ENCODE peak calls at places on chromosomes 2 and 18, in ten cellular contexts. P, T, C, Y, I, E, R, D, X and K are unnamed samples.
A peak's percentile ranks its signal among the peaks of the same experiment; 100 is the strongest.

GRCh38 chr2:105887246-105887645 is 142.5 kb downstream of the NCK2 start:
- DNase-seq in P (no peak), T (no peak), C (no peak), Y (no peak), I (no peak), E (peak; percentile 18), R (no peak), D (no peak), X (peak; percentile 15), K (no peak)

GRCh38 chr18:79705272-79705671 is 25.7 kb downstream of the CTDP1 start:
- DNase-seq in P (no peak), T (no peak), C (no peak), Y (no peak), I (no peak), E (no peak), R (no peak), D (no peak), X (no peak), K (no peak)

GRCh38 chr2:10675126-10675525 is 14.6 kb downstream of the NOL10 start:
- DNase-seq in P (no peak), T (no peak), C (no peak), Y (no peak), I (no peak), E (no peak), R (no peak), D (no peak), X (no peak), K (no peak)

GRCh38 chr2:121890041-121890440 is 134.6 kb downstream of the TSN start:
- DNase-seq in P (no peak), T (no peak), C (no peak), Y (no peak), I (no peak), E (no peak), R (no peak), D (no peak), X (no peak), K (no peak)

GRCh38 chr2:102049756-102050443 is 58.1 kb downstream of the IL1R2 start:
- DNase-seq in P (no peak), T (no peak), C (no peak), Y (no peak), I (no peak), E (no peak), R (peak; percentile 81), D (no peak), X (peak; percentile 95), K (peak; percentile 63)

GRCh38 chr2:11169333-11169732 is 14.1 kb downstream of the SLC66A3 start:
- DNase-seq in P (no peak), T (no peak), C (no peak), Y (no peak), I (no peak), E (no peak), R (no peak), D (no peak), X (no peak), K (no peak)

GRCh38 chr2:232800166-232800565 is 23.8 kb upstream of the KCNJ13 start:
- DNase-seq in P (no peak), T (no peak), C (no peak), Y (no peak), I (no peak), E (no peak), R (no peak), D (no peak), X (no peak), K (no peak)

GRCh38 chr2:214320211-214320610 is 90.6 kb upstream of the VWC2L start:
- DNase-seq in P (no peak), T (no peak), C (no peak), Y (no peak), I (no peak), E (no peak), R (no peak), D (no peak), X (no peak), K (no peak)

GRCh38 chr2:25673170-25674002 is at the start of gene DTNB:
- DNase-seq in P (peak; percentile 76), T (peak; percentile 88), C (peak; percentile 65), Y (peak; percentile 21), I (peak; percentile 88), E (peak; percentile 88), R (peak; percentile 44), D (peak; percentile 94), X (peak; percentile 34), K (peak; percentile 83)

GRCh38 chr2:225274751-225275150 is 124.8 kb upstream of the NYAP2 start:
- DNase-seq in P (no peak), T (peak; percentile 93), C (no peak), Y (peak; percentile 72), I (no peak), E (peak; percentile 27), R (peak; percentile 1), D (no peak), X (peak; percentile 57), K (no peak)

GRCh38 chr2:6922201-6922656 is 5.0 kb downstream of the RNF144A start:
- DNase-seq in P (no peak), T (no peak), C (no peak), Y (no peak), I (no peak), E (peak; percentile 62), R (no peak), D (no peak), X (no peak), K (no peak)

GRCh38 chr18:35972197-35973000 is at the start of gene RMP24:
- DNase-seq in P (peak; percentile 99), T (peak; percentile 100), C (peak; percentile 91), Y (peak; percentile 90), I (peak; percentile 95), E (peak; percentile 94), R (peak; percentile 93), D (peak; percentile 92), X (peak; percentile 96), K (peak; percentile 94)

GRCh38 chr2:164764996-164765395 is 76.6 kb downstream of the COBLL1 start:
- DNase-seq in P (no peak), T (no peak), C (no peak), Y (no peak), I (no peak), E (no peak), R (peak; percentile 21), D (no peak), X (peak; percentile 49), K (no peak)

GRCh38 chr2:174603280-174603679 is 5.7 kb upstream of the WIPF1 start:
- DNase-seq in P (peak; percentile 62), T (peak; percentile 49), C (no peak), Y (peak; percentile 72), I (peak; percentile 50), E (peak; percentile 44), R (peak; percentile 81), D (no peak), X (peak; percentile 88), K (peak; percentile 46)

GRCh38 chr2:101463885-101464653 is 10.8 kb downstream of the RFX8 start:
- DNase-seq in P (no peak), T (no peak), C (no peak), Y (peak; percentile 88), I (no peak), E (no peak), R (peak; percentile 99), D (no peak), X (peak; percentile 97), K (no peak)

GRCh38 chr18:74898965-74899364 is 301.3 kb downstream of the ZNF407 start:
- DNase-seq in P (no peak), T (peak; percentile 93), C (no peak), Y (peak; percentile 78), I (no peak), E (no peak), R (peak; percentile 19), D (no peak), X (peak; percentile 10), K (no peak)

GRCh38 chr2:113212245-113213060 is 38.7 kb downstream of the PSD4 start:
- DNase-seq in P (no peak), T (peak; percentile 81), C (no peak), Y (no peak), I (peak; percentile 67), E (no peak), R (no peak), D (no peak), X (no peak), K (peak; percentile 66)

GRCh38 chr2:96536445-96537065 is at the start of gene ARID5A:
- DNase-seq in P (peak; percentile 94), T (peak; percentile 89), C (peak; percentile 92), Y (peak; percentile 73), I (peak; percentile 98), E (peak; percentile 92), R (peak; percentile 86), D (peak; percentile 93), X (peak; percentile 74), K (peak; percentile 97)

GRCh38 chr2:58971511-58971910 is 730.4 kb upstream of the FANCL start:
- DNase-seq in P (no peak), T (no peak), C (no peak), Y (no peak), I (no peak), E (no peak), R (no peak), D (no peak), X (no peak), K (no peak)

GRCh38 chr18:79606621-79607331 is 72.8 kb upstream of the CTDP1 start:
- DNase-seq in P (no peak), T (no peak), C (no peak), Y (no peak), I (peak; percentile 27), E (no peak), R (no peak), D (no peak), X (no peak), K (peak; percentile 18)

GRCh38 chr2:48532824-48533223 is 2.9 kb downstream of the STON1 start:
- DNase-seq in P (no peak), T (no peak), C (no peak), Y (no peak), I (no peak), E (no peak), R (no peak), D (no peak), X (no peak), K (no peak)

GRCh38 chr2:148540022-148540421 is 104.5 kb upstream of the EPC2 start:
- DNase-seq in P (no peak), T (no peak), C (no peak), Y (no peak), I (no peak), E (no peak), R (no peak), D (no peak), X (no peak), K (no peak)

GRCh38 chr2:223941579-223942277 is 3.4 kb downstream of the WDFY1 start:
- DNase-seq in P (no peak), T (no peak), C (peak; percentile 65), Y (peak; percentile 56), I (no peak), E (no peak), R (peak; percentile 91), D (peak; percentile 64), X (peak; percentile 94), K (no peak)

GRCh38 chr18:44298566-44298965 is 382.1 kb upstream of the SETBP1 start:
- DNase-seq in P (no peak), T (no peak), C (no peak), Y (no peak), I (no peak), E (no peak), R (no peak), D (no peak), X (no peak), K (no peak)

GRCh38 chr2:223585691-223586090 is 16.5 kb downstream of the SCG2 start:
- DNase-seq in P (no peak), T (peak; percentile 92), C (no peak), Y (peak; percentile 18), I (no peak), E (peak; percentile 38), R (peak; percentile 27), D (no peak), X (peak; percentile 36), K (no peak)

GRCh38 chr2:217853301-217853881 is 149.4 kb downstream of the TNS1 start:
- DNase-seq in P (no peak), T (no peak), C (no peak), Y (no peak), I (peak; percentile 70), E (no peak), R (peak; percentile 90), D (no peak), X (peak; percentile 88), K (peak; percentile 55)

GRCh38 chr18:76374330-76375281 is 120.4 kb downstream of the ZNF516 start:
- DNase-seq in P (no peak), T (no peak), C (peak; percentile 44), Y (no peak), I (no peak), E (no peak), R (no peak), D (no peak), X (no peak), K (no peak)

GRCh38 chr2:177606636-177607035 is 214.1 kb downstream of the AGPS start:
- DNase-seq in P (no peak), T (peak; percentile 24), C (no peak), Y (peak; percentile 15), I (no peak), E (no peak), R (peak; percentile 18), D (no peak), X (peak; percentile 46), K (no peak)